ENCODE peak calls at places on chromosomes 16 and 17, in eight cellular contexts. S is stimulated activated CD8-positive, alpha-beta memory T cell treated with anti-CD3 and anti-CD28 coated beads, Interleukin-7, amount 100 ng/mL, for 24 hours; T is iris pigment epithelial cell; Q is activated CD4-positive, alpha-beta T cell treated with anti-CD3 and anti-CD28 coated beads, Interleukin-2, amount 10 ng/mL, durations not matched to agents 7 days and 5 days; L is amniotic stem cell; K is activated T-helper 1 cell treated with anti-CD3 and anti-CD28 coated beads, Interleukin-2, amount 50 U/mL, for 16 hours; C is NT2/D1; Y is nephron progenitor cell. U is an unnamed sample.

GRCh38 chr17:43591750-43592562 is 45.8 kb upstream of the ETV4 start:
- DNase-seq in S (no peak), T (peak), Q (no peak), L (peak), K (no peak), C (no peak), Y (peak), U (no peak)

GRCh38 chr16:86494565-86495356 is 15.6 kb upstream of the FOXF1 start:
- DNase-seq in S (no peak), T (no peak), Q (no peak), L (no peak), K (no peak), C (no peak), Y (no peak), U (peak)

GRCh38 chr17:77807746-77808441 is 150.6 kb upstream of the TNRC6C start:
- DNase-seq in S (no peak), T (no peak), Q (no peak), L (no peak), K (no peak), C (no peak), Y (no peak), U (no peak)

GRCh38 chr16:29314292-29314934 is 92.1 kb downstream of the NPIPB11 start:
- DNase-seq in S (no peak), T (no peak), Q (no peak), L (no peak), K (no peak), C (no peak), Y (no peak), U (no peak)

GRCh38 chr17:19238167-19238505 is 970 bp downstream of the EPN2 start:
- DNase-seq in S (no peak), T (no peak), Q (no peak), L (no peak), K (no peak), C (no peak), Y (peak), U (peak)

GRCh38 chr17:72985882-72986720 is 106.4 kb downstream of the SLC39A11 start:
- DNase-seq in S (peak), T (peak), Q (peak), L (peak), K (peak), C (peak), Y (peak), U (peak)

GRCh38 chr16:84735846-84736586 is 36.2 kb downstream of the USP10 start:
- DNase-seq in S (no peak), T (no peak), Q (peak), L (no peak), K (no peak), C (no peak), Y (no peak), U (no peak)

GRCh38 chr17:79443026-79443425 is 167.8 kb downstream of the RBFOX3 start:
- DNase-seq in S (no peak), T (no peak), Q (no peak), L (no peak), K (no peak), C (no peak), Y (no peak), U (no peak)

GRCh38 chr17:7219812-7220592 is at the start of the genes ACADVL and DLG4:
- DNase-seq in S (peak), T (peak), Q (peak), L (peak), K (peak), C (no peak), Y (peak), U (peak)

GRCh38 chr16:7745321-7745720 is 412.7 kb downstream of the RBFOX1 start:
- DNase-seq in S (no peak), T (no peak), Q (no peak), L (no peak), K (no peak), C (no peak), Y (no peak), U (no peak)